ENCODE peak calls at places on chromosomes 13 and 19, in six cellular contexts. A is tibial artery, X is Peyer's patch, L is adrenal gland, T is heart right ventricle, H is dorsolateral prefrontal cortex. U is an unnamed sample.

GRCh38 chr13:39317284-39317683 is 279.0 kb downstream of the NHLRC3 start:
- DNase-seq in T (peak; percentile 22), A (no peak), L (peak; percentile 24), H (peak; percentile 17), X (no peak), U (no peak)

GRCh38 chr13:32940601-32941000 is 75.6 kb upstream of the KL start:
- DNase-seq in T (peak; percentile 46), X (no peak), A (no peak), H (peak; percentile 7), L (peak; percentile 20), U (no peak)

GRCh38 chr19:22052644-22053013 is 345 bp downstream of the ZNF257 start:
- DNase-seq in A (no peak), T (peak; percentile 16), H (no peak), L (peak; percentile 12), X (peak; percentile 17), U (no peak)

GRCh38 chr19:41995959-41996797 is 2.1 kb upstream of the ATP1A3 start:
- DNase-seq in X (no peak), H (peak; percentile 67), A (no peak), L (no peak), T (no peak), U (no peak)

GRCh38 chr19:40190891-40191835 is at the start of gene MAP3K10:
- DNase-seq in T (peak; percentile 83), L (peak; percentile 79), A (peak; percentile 83), X (peak; percentile 71), H (peak; percentile 81), U (peak; percentile 92)

GRCh38 chr13:87295636-87296035 is 375.5 kb upstream of the SLITRK5 start:
- DNase-seq in X (no peak), L (no peak), H (no peak), T (no peak), A (no peak), U (no peak)

GRCh38 chr19:13149628-13150186 is 468 bp downstream of the STX10 start:
- DNase-seq in A (peak; percentile 82), H (peak; percentile 50), T (peak; percentile 58), L (peak; percentile 64), X (peak; percentile 57), U (no peak)

GRCh38 chr13:29140277-29140676 is 320.1 kb downstream of the MTUS2 start:
- DNase-seq in X (no peak), A (no peak), L (no peak), H (no peak), T (no peak), U (no peak)

GRCh38 chr13:21717817-21718216 is 46.9 kb downstream of the FGF9 start:
- DNase-seq in L (no peak), T (no peak), A (no peak), H (no peak), X (no peak), U (no peak)

GRCh38 chr13:62320129-62320724 is 904.6 kb upstream of the PCDH20 start:
- DNase-seq in A (no peak), H (no peak), X (no peak), T (no peak), L (no peak), U (peak; percentile 25)

GRCh38 chr13:27961227-27962085 is 7.7 kb downstream of the CDX2 start:
- DNase-seq in A (no peak), H (no peak), L (no peak), X (no peak), T (no peak), U (no peak)

GRCh38 chr13:113932060-113932459 is 41.8 kb downstream of the C13orf46 start:
- DNase-seq in X (no peak), T (no peak), L (no peak), A (no peak), H (no peak), U (no peak)

GRCh38 chr13:44989941-44990340 is 603 bp downstream of the GPALPP1 start:
- DNase-seq in A (no peak), T (no peak), H (no peak), X (no peak), L (no peak), U (no peak)

GRCh38 chr13:52127378-52127777 is 1.5 kb downstream of the NEK5 start:
- DNase-seq in X (no peak), T (no peak), A (no peak), L (no peak), H (no peak), U (no peak)

GRCh38 chr19:39381910-39382611 is 8.8 kb downstream of the PAF1 start:
- DNase-seq in X (no peak), A (no peak), L (no peak), H (no peak), T (no peak), U (no peak)

GRCh38 chr19:1429750-1430149 is 8.4 kb upstream of the RPS15 start:
- DNase-seq in H (no peak), T (peak; percentile 63), X (no peak), A (no peak), L (no peak), U (no peak)

GRCh38 chr19:3979674-3980352 is 5.5 kb downstream of the EEF2 start:
- DNase-seq in X (no peak), T (no peak), A (no peak), L (no peak), H (no peak), U (no peak)

GRCh38 chr19:14147797-14148605 is 11.6 kb upstream of the ASF1B start:
- DNase-seq in A (peak; percentile 85), T (peak; percentile 79), H (peak; percentile 58), X (peak; percentile 42), L (peak; percentile 61), U (no peak)

GRCh38 chr19:18392417-18392816 is 5.0 kb downstream of the LRRC25 start:
- DNase-seq in A (peak; percentile 78), T (no peak), L (no peak), H (no peak), X (peak; percentile 44), U (no peak)

GRCh38 chr13:67299072-67299635 is 69.0 kb upstream of the PCDH9 start:
- DNase-seq in L (no peak), A (no peak), H (no peak), T (no peak), X (no peak), U (no peak)

GRCh38 chr19:29645911-29646310 is 19.4 kb upstream of the PLEKHF1 start:
- DNase-seq in X (no peak), H (no peak), L (no peak), T (peak; percentile 64), A (no peak), U (no peak)

GRCh38 chr13:51158923-51159322 is 47.8 kb upstream of the C13orf42 start:
- DNase-seq in X (no peak), H (no peak), T (no peak), A (no peak), L (no peak), U (no peak)

GRCh38 chr13:72230131-72230530 is 363.1 kb upstream of the DACH1 start:
- DNase-seq in X (no peak), H (no peak), T (no peak), L (no peak), A (no peak), U (no peak)

GRCh38 chr19:51559240-51559639 is 11.8 kb upstream of the ZNF175 start:
- DNase-seq in L (no peak), X (no peak), T (no peak), H (no peak), A (no peak), U (no peak)

GRCh38 chr19:45878043-45878794 is 7.7 kb downstream of the IRF2BP1 start:
- DNase-seq in H (no peak), A (no peak), X (no peak), L (no peak), T (no peak), U (no peak)

GRCh38 chr19:5897189-5897969 is 6.2 kb downstream of the NDUFA11 start:
- DNase-seq in H (peak; percentile 53), A (no peak), X (no peak), T (no peak), L (no peak), U (no peak)

GRCh38 chr19:5578094-5578846 is 10.5 kb upstream of the TINCR start:
- DNase-seq in H (peak; percentile 68), T (peak; percentile 69), X (peak; percentile 38), A (no peak), L (peak; percentile 64), U (peak; percentile 46)

GRCh38 chr13:79995334-79995733 is 345.6 kb downstream of the SPRY2 start:
- DNase-seq in A (no peak), X (no peak), L (no peak), T (no peak), H (no peak), U (no peak)

GRCh38 chr13:104953588-104953987 is 1581.9 kb downstream of the EFNB2 start:
- DNase-seq in X (no peak), L (no peak), H (no peak), A (no peak), T (no peak), U (no peak)

GRCh38 chr13:82654143-82654542 is 1228.1 kb downstream of the SLITRK1 start:
- DNase-seq in A (no peak), X (no peak), L (no peak), T (no peak), H (no peak), U (no peak)

GRCh38 chr13:30581582-30581981 is 36.1 kb upstream of the USPL1 start:
- DNase-seq in T (no peak), A (no peak), H (no peak), L (no peak), X (no peak), U (no peak)

GRCh38 chr13:97640236-97640635 is 206.3 kb downstream of the RAP2A start:
- DNase-seq in X (no peak), T (no peak), A (no peak), L (no peak), H (no peak), U (no peak)
- H3K27me3 ChIP-seq in X (no peaks in the 10 kb centered on the region), T (no peaks in the 10 kb centered on the region), A (no peaks in the 10 kb centered on the region), L (no peaks in the 10 kb centered on the region), H (no peaks in the 10 kb centered on the region), U (no peaks in the 10 kb centered on the region)

DNA sequence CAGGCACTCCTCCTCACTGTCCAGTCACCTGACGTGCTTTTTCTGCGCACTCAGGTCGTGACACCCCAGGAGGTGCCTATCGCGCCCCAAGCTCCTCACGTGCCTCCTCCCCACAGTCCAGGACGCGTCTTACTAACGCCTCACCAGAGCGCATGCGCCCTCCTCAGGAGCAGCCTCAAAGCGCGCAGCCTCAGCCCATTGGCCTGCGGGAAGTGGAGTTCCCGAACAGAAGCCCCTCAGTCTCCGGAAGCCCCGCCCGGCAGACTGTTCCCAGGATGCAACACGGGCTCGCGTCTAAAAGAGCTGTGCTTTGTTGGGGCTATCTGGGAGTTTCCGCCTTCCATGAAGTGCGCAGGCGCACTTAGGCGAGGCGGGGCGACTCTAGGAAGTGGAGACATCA is 8.3 kb upstream of the ZNF556 start:
- DNase-seq in H (no peak), T (no peak), L (no peak), A (no peak), X (no peak), U (no peak)
- TF ChIP-seq CTCF in H (no peak), T (no peak), L (no peak), A (no peak), X (no peak), U (no peak)

GRCh38 chr13:40660692-40661091 is 5.7 kb downstream of the FOXO1 start:
- DNase-seq in X (no peak), A (no peak), L (no peak), T (no peak), H (no peak), U (no peak)
- H3K4me3 ChIP-seq in X (no peak overlapping the region), A (no peak overlapping the region), L (no peak overlapping the region), T (no peak overlapping the region), H (no peak overlapping the region), U (no peak overlapping the region)

DNA sequence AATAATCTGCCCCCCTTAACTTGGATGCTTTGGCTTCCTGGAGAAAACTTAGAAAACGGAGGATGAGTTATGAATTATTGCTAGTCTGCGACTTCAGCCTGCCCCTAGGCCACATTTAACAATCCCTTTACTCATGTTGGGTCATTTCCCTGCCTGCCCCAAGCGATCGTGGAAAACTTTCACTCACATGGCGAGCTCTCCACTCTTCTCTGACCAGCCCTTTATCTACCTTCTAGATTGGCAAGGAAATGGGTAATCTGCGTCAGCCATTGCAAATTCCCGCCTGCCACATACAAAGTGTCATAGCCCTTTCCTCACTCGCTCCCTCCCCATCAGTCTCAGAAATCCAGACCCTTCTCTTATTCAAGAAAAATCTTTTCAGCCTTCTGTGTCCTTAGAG is 154.3 kb upstream of the IRS2 start:
- DNase-seq in A (no peak), X (no peak), T (no peak), H (no peak), L (no peak), U (no peak)
- H3K27me3 ChIP-seq in A (no peaks in the 10 kb centered on the region), X (no peaks in the 10 kb centered on the region), T (no peaks in the 10 kb centered on the region), H (no peaks in the 10 kb centered on the region), L (no peaks in the 10 kb centered on the region), U (no peaks in the 10 kb centered on the region)

U was measured in GM06990.